ENCODE peak calls at places on chromosome 7, in five cellular contexts. U is kidney epithelial cell, H is AG09309, W is NB4, S is lower lobe of right lung. I is an unnamed sample.

GRCh38 chr7:69256634-69257081 is 341.6 kb upstream of the AUTS2 start:
- DNase-seq in U (no peak), H (no peak), W (no peak), S (peak; percentile 71), I (no peak)

GRCh38 chr7:37162106-37162505 is 286.6 kb downstream of the ELMO1 start:
- DNase-seq in U (no peak), H (no peak), W (no peak), S (no peak), I (no peak)

GRCh38 chr7:2941201-2941859 is 97.2 kb upstream of the GNA12 start:
- DNase-seq in U (no peak), H (no peak), W (peak; percentile 84), S (no peak), I (no peak)

GRCh38 chr7:39172137-39172536 is 194.4 kb downstream of the POU6F2 start:
- DNase-seq in U (no peak), H (no peak), W (no peak), S (no peak), I (peak; percentile 73)

GRCh38 chr7:147078324-147078723 is 961.7 kb downstream of the CNTNAP2 start:
- DNase-seq in U (no peak), H (no peak), W (no peak), S (no peak), I (no peak)

GRCh38 chr7:38307640-38308039 is 34.2 kb upstream of the TARP start:
- DNase-seq in U (no peak), H (no peak), W (peak; percentile 55), S (no peak), I (no peak)

GRCh38 chr7:130902755-130903357 is 168.8 kb upstream of the KLF14 start:
- DNase-seq in U (no peak), H (no peak), W (no peak), S (no peak), I (no peak)

GRCh38 chr7:21603477-21603876 is 60.6 kb downstream of the DNAH11 start:
- DNase-seq in U (no peak), H (no peak), W (no peak), S (no peak), I (no peak)

GRCh38 chr7:66283003-66283920 is 78.1 kb downstream of the TPST1 start:
- DNase-seq in U (peak; percentile 52), H (peak; percentile 46), W (peak; percentile 59), S (no peak), I (peak; percentile 85)

GRCh38 chr7:100007887-100008286 is 7.5 kb upstream of the ZKSCAN1 start:
- DNase-seq in U (no peak), H (no peak), W (no peak), S (no peak), I (no peak)

GRCh38 chr7:127550247-127550646 is 35.1 kb downstream of the GCC1 start:
- DNase-seq in U (no peak), H (no peak), W (no peak), S (no peak), I (no peak)
- TF ChIP-seq CTCF in U (peak; percentile 4), H (no peak), W (peak; percentile 20), S (no peak), I (peak; percentile 23)

GRCh38 chr7:73719806-73720169 is 319 bp upstream of the STX1A start:
- DNase-seq in U (no peak), H (no peak), W (no peak), S (no peak), I (no peak)
- TF ChIP-seq CTCF in U (no peak), H (no peak), W (no peak), S (no peak), I (no peak)

GRCh38 chr7:57775396-57776088 is 325.6 kb downstream of the ZNF716 start:
- DNase-seq in U (no peak), H (no peak), W (no peak), S (no peak), I (no peak)
- TF ChIP-seq CTCF in U (no peak), H (no peak), W (no peak), S (no peak), I (no peak)

DNA sequence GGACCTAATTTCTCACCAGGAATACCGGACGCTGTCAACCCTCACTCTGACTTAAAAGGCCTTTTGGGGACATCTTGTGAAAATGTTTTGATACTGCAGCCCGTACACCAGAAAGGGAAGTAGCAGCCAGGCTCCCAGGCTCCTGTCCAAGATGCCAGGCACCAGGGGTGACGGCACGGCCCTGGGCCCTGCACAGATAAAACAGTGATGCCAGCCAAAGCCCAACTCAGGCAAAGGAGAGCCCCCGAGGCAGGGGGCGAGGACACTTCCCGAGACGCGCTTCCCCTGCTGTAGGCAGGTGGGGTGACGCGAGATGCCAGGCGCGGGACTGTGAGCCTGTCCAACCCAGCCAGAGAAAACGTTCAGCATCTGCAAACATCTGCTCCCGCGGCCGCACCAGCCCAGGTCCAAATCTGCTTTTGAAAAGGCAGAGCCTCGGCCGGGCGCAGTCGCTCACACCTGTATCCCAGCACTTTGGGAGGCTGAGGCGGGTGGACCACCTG is 15.7 kb downstream of the ZFAND2A start:
- DNase-seq in U (no peak), H (no peak), W (peak; percentile 67), S (peak; percentile 49), I (peak; percentile 39)
- TF ChIP-seq CTCF in U (no peak), H (peak; percentile 34), W (peak; percentile 45), S (peak; percentile 17), I (peak; percentile 42)

GRCh38 chr7:55512635-55513034 is 59.7 kb downstream of the VOPP1 start:
- DNase-seq in U (no peak), H (no peak), W (no peak), S (no peak), I (no peak)

GRCh38 chr7:55515569-55516279 is 56.6 kb downstream of the VOPP1 start:
- DNase-seq in U (no peak), H (no peak), W (no peak), S (no peak), I (no peak)

GRCh38 chr7:55516399-55516798 is 55.9 kb downstream of the VOPP1 start:
- DNase-seq in U (no peak), H (no peak), W (no peak), S (no peak), I (no peak)

GRCh38 chr7:55514546-55515265 is 57.6 kb downstream of the VOPP1 start:
- DNase-seq in U (no peak), H (no peak), W (no peak), S (no peak), I (no peak)

DNA sequence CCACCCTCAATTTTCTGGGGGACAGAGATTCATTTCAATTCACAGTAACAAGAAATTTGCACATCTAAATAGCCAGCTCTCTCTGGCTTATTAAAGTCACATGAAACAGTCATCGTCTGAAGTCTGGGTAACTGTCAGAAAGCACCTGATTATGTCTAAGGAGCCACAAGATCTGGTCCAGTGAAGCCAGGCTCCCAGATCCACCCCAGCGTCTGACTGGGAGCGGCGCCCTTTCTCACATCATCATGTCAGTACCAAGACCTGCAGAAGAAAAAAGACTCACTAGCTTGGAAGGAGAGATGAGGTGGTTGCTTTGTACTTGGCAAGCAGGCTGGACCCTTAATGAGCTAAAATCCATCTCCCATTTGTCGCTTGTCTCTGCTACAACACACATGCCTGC is 58.5 kb downstream of the VOPP1 start:
- DNase-seq in U (no peak), H (no peak), W (no peak), S (no peak), I (no peak)
- TF ChIP-seq CTCF in U (no peak), H (no peak), W (no peak), S (no peak), I (no peak)

I was measured in epithelial cell of esophagus.